ENCODE peak calls at places on chromosomes 2 and 18, in five cellular contexts. D is tibial artery; U is A549; E is GM23248; H is CD8-positive, alpha-beta T cell. O is an unnamed sample.

GRCh38 chr2:231718799-231719198 is 10.5 kb downstream of the PTMA start:
- DNase-seq in D (peak), U (no peak), E (no peak), H (no peak), O (no peak)

GRCh38 chr18:45518770-45519169 is 96.5 kb upstream of the SLC14A2 start:
- DNase-seq in D (no peak), U (no peak), E (no peak), H (no peak), O (no peak)

GRCh38 chr18:22826726-22827125 is 106.4 kb upstream of the RBBP8 start:
- DNase-seq in D (no peak), U (no peak), E (peak), H (no peak), O (peak)

GRCh38 chr18:10439898-10440297 is 14.5 kb upstream of the APCDD1 start:
- DNase-seq in D (no peak), U (no peak), E (no peak), H (no peak), O (no peak)

GRCh38 chr18:79507076-79507545 is 111.4 kb downstream of the NFATC1 start:
- DNase-seq in D (peak), U (no peak), E (peak), H (no peak), O (no peak)

GRCh38 chr2:85854897-85855296 is 33.9 kb downstream of the ST3GAL5 start:
- DNase-seq in D (no peak), U (no peak), E (no peak), H (peak), O (no peak)

GRCh38 chr2:56410140-56410539 is 226.3 kb downstream of the CCDC85A start:
- DNase-seq in D (no peak), U (no peak), E (peak), H (no peak), O (no peak)

GRCh38 chr18:79404567-79404910 is 8.8 kb downstream of the NFATC1 start:
- DNase-seq in D (no peak), U (no peak), E (peak), H (no peak), O (no peak)

GRCh38 chr2:49836017-49836416 is 681.7 kb upstream of the FSHR start:
- DNase-seq in D (no peak), U (no peak), E (no peak), H (no peak), O (no peak)

GRCh38 chr2:61167587-61167986 is 5.6 kb downstream of the C2orf74 start:
- DNase-seq in D (no peak), U (peak), E (no peak), H (no peak), O (no peak)

GRCh38 chr2:98012561-98012979 is 16.8 kb upstream of the TMEM131 start:
- DNase-seq in D (no peak), U (no peak), E (no peak), H (no peak), O (no peak)

GRCh38 chr2:217222511-217222910 is 362.6 kb upstream of the TNP1 start:
- DNase-seq in D (no peak), U (no peak), E (no peak), H (no peak), O (no peak)

GRCh38 chr2:212797484-212798205 is 259.0 kb upstream of the ERBB4 start:
- DNase-seq in D (no peak), U (no peak), E (no peak), H (no peak), O (no peak)

GRCh38 chr2:82636411-82637020 is 1822.6 kb downstream of the SUCLG1 start:
- DNase-seq in D (no peak), U (no peak), E (no peak), H (no peak), O (no peak)

GRCh38 chr2:26768759-26769500 is 4.8 kb downstream of the SLC35F6 start:
- DNase-seq in D (peak), U (peak), E (peak), H (no peak), O (peak)

GRCh38 chr2:10987439-10987838 is 75.7 kb downstream of the KCNF1 start:
- DNase-seq in D (no peak), U (no peak), E (no peak), H (no peak), O (no peak)

GRCh38 chr2:134137182-134137595 is 116.7 kb upstream of the MGAT5 start:
- DNase-seq in D (no peak), U (no peak), E (peak), H (no peak), O (peak)

GRCh38 chr2:199798004-199798403 is 53.0 kb downstream of the FTCDNL1 start:
- DNase-seq in D (no peak), U (no peak), E (no peak), H (no peak), O (no peak)

GRCh38 chr2:67824196-67824595 is 238.6 kb downstream of the C1D start:
- DNase-seq in D (no peak), U (no peak), E (peak), H (no peak), O (no peak)

GRCh38 chr2:227464851-227465250 is 7.1 kb upstream of the AGFG1 start:
- DNase-seq in D (no peak), U (no peak), E (no peak), H (no peak), O (no peak)

GRCh38 chr2:154240316-154240715 is 368.6 kb downstream of the GALNT13 start:
- DNase-seq in D (no peak), U (no peak), E (no peak), H (no peak), O (no peak)

GRCh38 chr2:113276216-113276905 is 2.4 kb downstream of the PAX8 start:
- DNase-seq in D (no peak), U (no peak), E (no peak), H (no peak), O (no peak)

GRCh38 chr2:209593930-209594329 is 170.1 kb downstream of the MAP2 start:
- DNase-seq in D (no peak), U (no peak), E (no peak), H (no peak), O (no peak)

GRCh38 chr2:236848467-236848866 is 237.2 kb upstream of the COPS8 start:
- DNase-seq in D (peak), U (no peak), E (no peak), H (no peak), O (no peak)

GRCh38 chr2:219281588-219281987 is 2.4 kb downstream of the DNAJB2 start:
- DNase-seq in D (no peak), U (no peak), E (no peak), H (no peak), O (no peak)

GRCh38 chr18:56431551-56431950 is 206.8 kb downstream of the TXNL1 start:
- DNase-seq in D (no peak), U (no peak), E (no peak), H (no peak), O (peak)

GRCh38 chr18:41965856-41966255 is 10.8 kb downstream of the PIK3C3 start:
- DNase-seq in D (no peak), U (no peak), E (no peak), H (no peak), O (no peak)
- H3K27ac ChIP-seq in D (no peak), U (no peak), E (no peak), H (no peak), O (no peak)

GRCh38 chr2:43837033-43837432 is 1.6 kb downstream of the ABCG5 start:
- DNase-seq in D (no peak), U (no peak), E (no peak), H (no peak), O (no peak)

GRCh38 chr2:43826305-43827250 is 12.1 kb downstream of the ABCG5 start:
- DNase-seq in D (no peak), U (no peak), E (no peak), H (no peak), O (no peak)

GRCh38 chr2:43825841-43826240 is 12.8 kb downstream of the ABCG5 start:
- DNase-seq in D (no peak), U (no peak), E (no peak), H (no peak), O (no peak)

GRCh38 chr2:43832457-43832856 is 6.2 kb downstream of the ABCG5 start:
- DNase-seq in D (no peak), U (no peak), E (peak), H (no peak), O (no peak)

DNA sequence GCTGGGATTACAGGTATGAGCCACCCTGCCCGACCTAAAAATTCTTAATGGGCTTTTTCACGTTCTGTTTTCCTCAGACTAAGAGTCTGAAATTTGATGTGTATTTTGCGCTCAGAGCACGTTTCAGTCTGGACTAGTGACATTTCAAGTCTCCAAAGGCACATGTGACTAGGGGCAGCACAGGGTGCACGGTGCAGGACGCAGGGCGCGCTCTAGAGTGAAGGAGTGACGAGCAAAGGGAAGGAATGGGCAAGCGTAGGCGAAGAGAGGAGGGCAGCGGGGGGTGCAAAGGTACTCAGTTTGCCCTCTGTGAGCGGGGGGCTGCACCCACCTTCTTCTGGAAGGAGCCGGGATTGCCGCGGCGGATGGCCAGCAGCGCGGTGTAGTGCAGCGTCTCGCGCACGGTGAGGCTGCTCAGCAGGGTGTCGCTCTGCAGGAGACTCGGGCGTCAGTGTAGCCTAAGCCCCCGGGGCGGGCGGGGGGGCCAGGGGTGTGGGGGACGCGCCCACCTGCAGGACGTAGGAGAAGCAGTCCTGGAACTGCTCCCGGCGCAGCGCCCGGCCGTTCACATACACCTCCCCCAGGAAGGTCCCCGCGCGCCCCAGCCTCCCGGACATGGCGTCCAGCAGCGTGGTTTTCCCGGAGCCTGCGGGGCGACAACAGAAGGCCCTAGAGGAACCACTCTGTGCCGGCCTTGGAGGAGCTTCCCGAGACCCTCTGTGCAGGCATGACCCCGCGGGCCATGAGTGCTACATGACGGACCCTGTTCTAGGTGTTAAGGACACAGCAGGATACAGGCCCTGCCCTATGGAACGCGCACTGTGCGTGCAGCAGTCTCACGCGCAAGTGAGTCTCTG is 7.0 kb downstream of the ABCG5 start:
- DNase-seq in D (no peak), U (no peak), E (peak), H (no peak), O (no peak)
- H3K27ac ChIP-seq in D (no peak), U (no peak), E (no peak), H (no peak), O (no peak)

GRCh38 chr18:57792741-57793629 is 10.1 kb downstream of the ATP8B1 start:
- DNase-seq in D (peak), U (no peak), E (peak), H (no peak), O (no peak)

GRCh38 chr18:57790316-57790715 is 12.8 kb downstream of the ATP8B1 start:
- DNase-seq in D (no peak), U (no peak), E (no peak), H (no peak), O (no peak)

GRCh38 chr18:57793630-57793986 is 9.5 kb downstream of the ATP8B1 start:
- DNase-seq in D (no peak), U (no peak), E (no peak), H (no peak), O (no peak)

GRCh38 chr18:57791192-57791591 is 11.9 kb downstream of the ATP8B1 start:
- DNase-seq in D (no peak), U (no peak), E (no peak), H (no peak), O (no peak)

GRCh38 chr18:57791911-57792310 is 11.2 kb downstream of the ATP8B1 start:
- DNase-seq in D (no peak), U (no peak), E (peak), H (no peak), O (no peak)
- H3K27ac ChIP-seq in D (peak), U (no peak), E (no peak), H (no peak), O (no peak)

DNA sequence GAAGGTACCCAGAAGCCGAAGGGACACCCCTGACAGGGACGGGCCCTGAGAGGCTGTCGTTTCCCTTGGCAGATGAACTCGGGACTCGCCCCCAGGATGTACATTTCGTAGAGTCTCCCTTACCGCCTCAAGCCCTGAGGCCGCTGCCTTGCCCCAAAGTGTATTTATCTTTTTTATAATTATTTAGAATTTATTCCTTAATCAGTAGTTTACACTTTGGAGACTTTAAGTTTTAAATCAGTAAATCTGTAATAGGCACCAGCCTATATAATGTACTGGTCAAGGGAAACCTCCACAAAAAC is 718 bp downstream of the VRK2 start:
- DNase-seq in D (no peak), U (no peak), E (no peak), H (no peak), O (no peak)
- H3K27ac ChIP-seq in D (peak), U (peak), E (peak), H (peak), O (peak)

O was measured in epithelial cell of prostate.